ENCODE peak calls at places on chromosomes 16 and 17, in five cellular contexts. H is retinal pigment epithelial cell, R is transverse colon, U is HepG2, E is heart left ventricle. G is an unnamed sample.

GRCh38 chr17:4719684-4720221 is 9.3 kb downstream of the ARRB2 start:
- DNase-seq in H (no peak), R (no peak), U (no peak), E (no peak), G (no peak)

GRCh38 chr16:13269359-13269758 is 368.0 kb downstream of the SHISA9 start:
- DNase-seq in H (no peak), R (no peak), U (no peak), E (no peak), G (no peak)

GRCh38 chr16:6682142-6682811 is 650.4 kb upstream of the RBFOX1 start:
- DNase-seq in H (no peak), R (peak), U (peak), E (no peak), G (no peak)

GRCh38 chr16:20023190-20023589 is 50.5 kb downstream of the GPR139 start:
- DNase-seq in H (no peak), R (no peak), U (peak), E (no peak), G (no peak)

GRCh38 chr17:82000803-82001649 is 21.7 kb downstream of the CENPX start:
- DNase-seq in H (no peak), R (no peak), U (no peak), E (no peak), G (no peak)

GRCh38 chr16:68401871-68402747 is 46.2 kb downstream of the SMPD3 start:
- DNase-seq in H (no peak), R (no peak), U (no peak), E (no peak), G (no peak)

GRCh38 chr17:75587718-75588545 is at the start of gene MYO15B:
- DNase-seq in H (no peak), R (peak), U (no peak), E (peak), G (no peak)

GRCh38 chr17:7043195-7043543 is 723 bp downstream of the SLC16A11 start:
- DNase-seq in H (no peak), R (peak), U (no peak), E (no peak), G (no peak)

GRCh38 chr17:76452102-76452645 is 778 bp downstream of the UBE2O start:
- DNase-seq in H (no peak), R (peak), U (no peak), E (no peak), G (peak)

GRCh38 chr17:81641825-81642489 is 5.0 kb downstream of the TSPAN10 start:
- DNase-seq in H (peak), R (no peak), U (no peak), E (no peak), G (no peak)

GRCh38 chr16:10033561-10033960 is 148.7 kb downstream of the GRIN2A start:
- DNase-seq in H (no peak), R (no peak), U (no peak), E (no peak), G (no peak)
- TF ChIP-seq CTCF in H (no peak), R (no peak), U (no peak), E (no peak), G (no peak)

DNA sequence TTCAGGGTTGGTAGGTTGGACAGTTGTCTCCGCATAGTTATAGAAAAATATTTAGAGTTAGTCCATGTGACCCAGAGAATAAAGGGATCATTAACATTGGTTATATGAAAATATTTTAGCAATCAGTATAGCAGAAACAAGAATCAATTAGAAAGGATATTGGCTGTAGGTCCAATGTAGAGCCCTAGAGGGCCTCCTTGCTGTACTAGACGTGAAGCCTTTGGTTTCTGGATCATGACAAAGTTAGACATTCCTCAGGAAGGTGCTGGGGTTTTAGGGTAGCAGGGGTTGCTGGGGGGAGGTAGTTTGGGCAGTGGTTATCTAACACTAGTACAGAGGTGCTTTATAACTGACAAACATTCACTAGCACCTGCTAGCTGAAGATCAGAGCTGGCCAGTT is 31.6 kb upstream of the ANKFN1 start:
- DNase-seq in H (no peak), R (no peak), U (no peak), E (no peak), G (no peak)
- TF ChIP-seq CTCF in H (peak), R (no peak), U (peak), E (no peak), G (no peak)

DNA sequence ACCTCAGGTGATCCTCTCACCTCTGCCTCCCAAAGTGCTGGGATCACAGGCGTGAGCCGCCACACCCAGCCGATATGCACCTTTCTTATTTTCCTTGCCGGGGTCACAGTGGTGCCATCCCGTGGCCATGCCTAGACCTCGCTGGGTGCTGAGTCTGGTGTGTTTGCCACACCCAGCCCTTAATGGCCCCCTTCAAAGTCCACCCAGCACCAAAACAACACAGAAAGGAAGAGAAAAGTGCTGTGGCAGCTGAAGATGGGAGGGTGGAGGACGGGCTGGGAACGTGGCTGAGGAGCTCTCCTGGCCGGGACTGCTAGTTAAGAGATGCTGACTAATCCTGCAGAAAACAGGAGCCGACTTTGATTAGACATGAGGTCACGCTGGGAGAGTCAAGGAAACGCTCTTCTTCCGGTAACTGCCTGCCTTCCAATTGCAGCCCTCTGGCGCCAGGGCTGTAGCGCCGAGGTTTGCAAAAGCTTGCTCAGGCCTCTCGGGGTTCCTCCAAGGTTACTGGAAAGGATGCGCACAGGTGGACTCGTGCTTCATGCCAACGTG is 10.9 kb downstream of the SLC43A2 start:
- DNase-seq in H (peak), R (peak), U (no peak), E (no peak), G (no peak)
- TF ChIP-seq CTCF in H (no peak), R (no peak), U (peak), E (no peak), G (no peak)

GRCh38 chr16:75062944-75063444 is 53.6 kb downstream of the LDHD start:
- DNase-seq in H (no peak), R (no peak), U (no peak), E (no peak), G (no peak)
- TF ChIP-seq CTCF in H (no peak), R (no peak), U (no peak), E (peak), G (no peak)

GRCh38 chr16:66128363-66128725 is 238.1 kb upstream of the CDH5 start:
- DNase-seq in H (no peak), R (no peak), U (no peak), E (no peak), G (no peak)

GRCh38 chr16:66130296-66130910 is 236.1 kb upstream of the CDH5 start:
- DNase-seq in H (peak), R (no peak), U (no peak), E (no peak), G (no peak)

GRCh38 chr16:66131156-66131807 is 235.2 kb upstream of the CDH5 start:
- DNase-seq in H (no peak), R (no peak), U (no peak), E (no peak), G (no peak)

GRCh38 chr16:66129196-66129595 is 237.3 kb upstream of the CDH5 start:
- DNase-seq in H (no peak), R (no peak), U (no peak), E (no peak), G (no peak)

DNA sequence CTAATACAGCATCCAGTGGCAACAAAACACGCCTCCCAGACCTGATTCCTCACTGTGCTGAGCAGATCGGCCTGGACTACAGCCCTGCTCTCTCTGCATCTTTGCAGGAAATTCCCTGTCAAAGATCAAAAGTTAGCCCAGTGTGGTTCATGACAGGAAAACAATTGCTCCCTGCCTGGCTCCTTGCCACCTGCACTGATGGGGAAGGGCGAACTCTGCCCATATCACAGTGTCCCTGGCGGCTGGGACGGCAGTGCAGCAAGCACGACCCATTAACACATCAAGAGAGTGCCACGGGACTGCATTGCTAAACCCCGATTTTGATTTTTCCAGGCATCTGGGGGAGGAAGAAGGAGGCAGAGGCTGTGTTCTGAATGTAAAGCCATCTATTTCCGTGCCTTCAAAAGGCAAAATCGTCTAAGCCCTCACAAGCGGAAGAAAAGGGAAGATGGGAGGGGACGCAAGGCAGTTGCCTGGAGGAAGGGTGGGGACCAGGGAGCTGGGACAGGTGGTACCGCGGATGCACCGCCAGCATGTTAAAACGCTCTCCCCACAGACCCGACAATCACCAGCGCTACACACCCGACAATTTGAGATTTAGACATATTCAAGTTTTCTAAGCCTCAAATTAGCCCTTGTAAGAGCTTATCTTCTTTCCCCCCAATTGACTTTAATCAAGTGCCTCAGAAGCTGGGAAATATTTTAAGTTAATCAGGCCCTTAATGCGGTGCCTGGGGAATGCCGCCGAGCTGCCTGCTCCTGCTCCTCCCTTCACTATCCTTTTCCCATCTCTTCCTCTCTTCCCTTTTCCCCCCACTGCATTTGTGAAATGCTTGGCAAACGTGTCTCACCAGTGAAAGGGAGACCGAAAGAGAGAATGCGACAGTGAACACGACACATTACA is 238.8 kb upstream of the CDH5 start:
- DNase-seq in H (no peak), R (no peak), U (no peak), E (no peak), G (no peak)
- TF ChIP-seq CTCF in H (peak), R (no peak), U (no peak), E (no peak), G (no peak)

DNA sequence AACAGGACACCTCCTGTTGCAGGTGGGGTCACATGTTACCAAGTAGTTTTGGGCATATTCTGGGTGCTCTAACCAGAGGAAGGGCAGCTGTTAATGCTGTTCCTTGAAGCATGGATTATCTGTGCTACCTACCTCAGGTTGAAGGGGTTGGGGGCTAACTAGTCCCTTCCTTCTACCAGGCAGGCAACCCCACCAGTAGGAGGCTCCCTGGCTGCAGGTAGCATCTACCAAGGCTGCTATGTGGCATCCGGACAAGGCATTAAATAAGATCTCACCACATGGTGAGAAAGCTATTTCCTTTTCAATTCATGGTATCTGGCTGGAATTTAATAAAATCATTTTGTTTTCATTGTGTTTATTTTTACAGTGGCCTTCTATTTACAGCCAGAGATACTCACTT is 62.5 kb downstream of the CACNG3 start:
- DNase-seq in H (no peak), R (no peak), U (no peak), E (no peak), G (no peak)
- TF ChIP-seq CTCF in H (no peak), R (no peak), U (no peak), E (no peak), G (no peak)

GRCh38 chr16:1780677-1781072 is 1.7 kb downstream of the SPSB3 start:
- DNase-seq in H (no peak), R (no peak), U (no peak), E (peak), G (no peak)

GRCh38 chr16:1781254-1781653 is 1.1 kb downstream of the SPSB3 start:
- DNase-seq in H (no peak), R (no peak), U (no peak), E (peak), G (no peak)

GRCh38 chr16:1784977-1785845 is 2.5 kb downstream of the NUBP2 start:
- DNase-seq in H (no peak), R (peak), U (no peak), E (peak), G (no peak)

GRCh38 chr16:1781758-1782407 is 488 bp downstream of the SPSB3 start:
- DNase-seq in H (no peak), R (peak), U (no peak), E (peak), G (no peak)

DNA sequence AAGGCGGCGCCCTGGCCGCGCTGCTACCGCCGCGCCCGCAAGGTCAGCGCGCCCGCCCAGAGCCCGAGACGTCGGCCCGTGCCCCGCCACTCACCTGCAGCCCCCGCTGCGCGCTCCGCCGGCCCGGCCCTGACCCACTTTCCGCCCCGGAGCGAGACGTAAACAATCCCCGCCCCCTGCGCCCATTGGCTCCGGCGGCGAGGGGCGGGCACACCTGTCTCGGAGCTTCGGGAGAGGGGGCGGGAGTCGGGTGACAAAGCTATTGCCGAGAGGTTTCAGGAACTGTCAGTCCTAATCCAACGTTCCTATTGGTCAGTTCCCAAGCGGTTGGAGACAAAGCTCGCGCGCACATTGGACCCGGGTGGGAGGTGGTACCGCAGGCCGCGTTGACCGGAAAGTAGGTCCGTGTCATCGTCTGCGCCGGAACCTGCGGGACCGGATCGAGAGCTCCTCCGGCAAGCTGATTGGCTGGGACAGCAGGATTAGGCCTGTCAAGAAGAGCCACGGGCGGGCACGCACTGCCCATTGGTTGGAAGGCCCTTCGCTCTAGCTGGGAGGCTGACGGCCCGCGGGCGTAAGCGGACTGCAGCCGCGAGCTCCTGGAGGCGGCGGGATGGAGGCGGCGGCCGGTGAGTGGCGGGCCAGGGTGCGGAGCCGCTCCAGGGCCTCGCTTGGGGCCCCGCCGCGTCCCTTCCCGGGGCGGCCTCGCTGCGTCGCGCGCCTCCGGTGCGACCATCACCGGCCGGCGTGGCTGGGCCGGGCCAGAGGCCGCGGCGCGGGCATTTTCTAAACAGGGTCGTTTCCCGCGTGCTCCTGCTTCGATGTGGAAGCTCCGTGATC is at the start of the genes NUBP2 and SPSB3:
- DNase-seq in H (peak), R (peak), U (peak), E (peak), G (peak)
- TF ChIP-seq CTCF in H (no peak), R (no peak), U (no peak), E (no peak), G (no peak)

DNA sequence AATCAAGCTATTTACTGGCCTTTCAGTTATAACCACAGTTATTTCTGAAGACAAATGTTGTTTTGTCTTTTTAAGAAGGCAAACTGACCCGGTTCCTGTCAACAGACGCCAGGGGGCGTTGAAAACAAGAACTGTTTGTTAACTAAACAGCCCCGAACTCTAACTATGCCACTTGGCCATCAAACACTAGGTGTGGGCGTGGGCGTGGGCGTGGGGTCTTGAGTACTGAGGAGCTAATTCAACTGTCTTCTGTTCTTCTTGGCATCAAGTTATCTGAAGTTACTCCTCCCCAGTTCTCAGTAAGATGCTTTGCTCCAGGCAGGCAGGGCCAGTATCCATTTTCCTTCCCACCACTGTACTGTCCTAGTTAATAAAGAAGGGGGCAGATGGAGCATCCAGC is 63.3 kb upstream of the MTMR4 start:
- DNase-seq in H (peak), R (peak), U (peak), E (peak), G (peak)
- TF ChIP-seq CTCF in H (peak), R (peak), U (peak), E (peak), G (peak)

DNA sequence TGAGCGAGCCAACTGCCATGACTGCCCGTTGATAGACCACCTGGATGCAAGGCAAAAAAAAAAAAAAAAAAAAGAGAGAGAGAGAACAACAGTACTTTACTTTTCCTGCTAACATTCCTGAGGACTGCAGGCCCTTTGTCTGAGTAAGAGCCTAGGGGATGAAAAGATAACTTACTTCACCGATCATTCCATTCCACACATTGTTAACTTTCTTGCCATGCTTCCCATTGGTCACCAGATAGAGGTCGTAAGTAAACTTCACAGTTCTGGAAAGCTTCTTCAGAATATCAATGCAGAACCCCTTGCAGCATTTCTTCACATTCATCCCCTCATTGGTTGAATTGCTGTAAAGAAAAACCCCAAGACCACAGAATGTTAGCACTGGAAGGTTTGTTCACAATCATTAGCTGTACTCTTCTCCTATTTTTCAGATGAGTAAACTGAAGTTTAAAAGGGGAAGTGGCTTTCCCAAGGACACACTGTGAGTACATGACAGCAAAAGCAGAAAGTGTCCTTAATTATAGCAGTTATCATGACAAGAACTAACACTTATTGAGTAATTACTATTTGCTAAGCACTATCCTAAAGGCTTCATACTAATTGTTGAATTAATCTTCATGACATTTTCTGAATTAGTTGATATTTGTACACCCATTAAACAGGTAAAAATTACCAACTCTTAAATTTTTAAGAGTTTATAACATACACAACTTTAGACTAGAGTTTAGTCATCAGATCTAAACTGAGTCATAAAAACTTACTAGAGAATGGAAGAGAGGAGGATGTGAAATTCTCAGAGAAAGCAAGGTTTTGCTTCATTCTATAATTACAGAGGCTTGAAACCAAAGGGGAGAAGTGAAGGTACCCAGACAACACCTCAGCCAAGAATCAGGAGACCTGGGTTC is 341.2 kb downstream of the GRIN2A start:
- DNase-seq in H (no peak), R (no peak), U (no peak), E (no peak), G (peak)
- TF ChIP-seq CTCF in H (no peak), R (no peak), U (no peak), E (no peak), G (no peak)

GRCh38 chr17:50213026-50214015 is 11.9 kb upstream of the COL1A1 start:
- DNase-seq in H (no peak), R (no peak), U (peak), E (no peak), G (peak)
- TF ChIP-seq CTCF in H (peak), R (no peak), U (peak), E (no peak), G (no peak)